ENCODE peak calls at places on chromosome 15, in seven cellular contexts. G is body of pancreas, Y is PC-3, S is HL-60, Q is fibroblast of lung, C is ovary, F is left ventricle myocardium inferior. T is an unnamed sample.

GRCh38 chr15:56232058-56232457 is 11.6 kb downstream of the RFX7 start:
- DNase-seq in G (no peak), Q (no peak), Y (no peak), S (no peak), F (no peak), C (no peak), T (no peak)

GRCh38 chr15:74781673-74782595 is at the start of gene CSK:
- DNase-seq in Q (peak), Y (peak), S (peak), F (peak), C (peak), G (peak), T (no peak)

GRCh38 chr15:52139599-52140462 is 27.3 kb upstream of the BCL2L10 start:
- DNase-seq in G (peak), F (peak), C (peak), Q (peak), Y (peak), S (peak), T (no peak)

GRCh38 chr15:51649659-51650521 is 27.3 kb upstream of the DMXL2 start:
- DNase-seq in Q (peak), G (peak), F (no peak), Y (peak), S (peak), C (no peak), T (peak)

GRCh38 chr15:65386376-65386775 is 8.6 kb upstream of the IGDCC3 start:
- DNase-seq in S (no peak), Y (no peak), C (no peak), F (peak), G (no peak), Q (no peak), T (no peak)

GRCh38 chr15:62895905-62896316 is 146.6 kb upstream of the TPM1 start:
- DNase-seq in Q (peak), C (no peak), Y (peak), F (no peak), G (no peak), S (no peak), T (no peak)

GRCh38 chr15:29571728-29572454 is 250.4 kb downstream of the TJP1 start:
- DNase-seq in C (no peak), F (no peak), S (no peak), Y (peak), G (peak), Q (peak), T (no peak)

GRCh38 chr15:100771745-100772144 is 107.9 kb upstream of the ALDH1A3 start:
- DNase-seq in Q (no peak), S (no peak), G (no peak), C (no peak), Y (no peak), F (no peak), T (no peak)

GRCh38 chr15:36856339-36856973 is 243.9 kb downstream of the MEIS2 start:
- DNase-seq in Y (no peak), S (no peak), G (no peak), Q (no peak), C (no peak), F (no peak), T (no peak)

GRCh38 chr15:40245666-40246065 is 6.8 kb downstream of the PAK6 start:
- DNase-seq in G (no peak), S (no peak), F (no peak), Y (no peak), C (no peak), Q (no peak), T (no peak)

GRCh38 chr15:58267026-58267425 is 128.8 kb downstream of the AQP9 start:
- DNase-seq in C (no peak), F (no peak), Y (peak), G (no peak), S (no peak), Q (no peak), T (no peak)

GRCh38 chr15:82554351-82554750 is 14.1 kb upstream of the RPS17 start:
- DNase-seq in Y (peak), S (no peak), F (no peak), Q (no peak), C (no peak), G (no peak), T (no peak)

GRCh38 chr15:55764398-55764797 is 21.4 kb upstream of the PRTG start:
- DNase-seq in F (no peak), G (no peak), S (no peak), C (no peak), Y (no peak), Q (no peak), T (no peak)

GRCh38 chr15:51737538-51738305 is at the start of gene LYSMD2:
- DNase-seq in C (peak), S (peak), Y (peak), Q (peak), F (peak), G (peak), T (no peak)

GRCh38 chr15:96200357-96200972 is 130.0 kb upstream of the NR2F2 start:
- DNase-seq in G (no peak), Y (no peak), F (no peak), Q (no peak), S (no peak), C (no peak), T (no peak)

GRCh38 chr15:98085003-98085639 is 124.6 kb downstream of the ARRDC4 start:
- DNase-seq in G (peak), C (no peak), F (no peak), Y (peak), S (peak), Q (peak), T (peak)

GRCh38 chr15:33699691-33700447 is 268.4 kb upstream of the CHRM5 start:
- DNase-seq in F (no peak), C (no peak), G (no peak), Y (peak), Q (peak), S (no peak), T (no peak)

DNA sequence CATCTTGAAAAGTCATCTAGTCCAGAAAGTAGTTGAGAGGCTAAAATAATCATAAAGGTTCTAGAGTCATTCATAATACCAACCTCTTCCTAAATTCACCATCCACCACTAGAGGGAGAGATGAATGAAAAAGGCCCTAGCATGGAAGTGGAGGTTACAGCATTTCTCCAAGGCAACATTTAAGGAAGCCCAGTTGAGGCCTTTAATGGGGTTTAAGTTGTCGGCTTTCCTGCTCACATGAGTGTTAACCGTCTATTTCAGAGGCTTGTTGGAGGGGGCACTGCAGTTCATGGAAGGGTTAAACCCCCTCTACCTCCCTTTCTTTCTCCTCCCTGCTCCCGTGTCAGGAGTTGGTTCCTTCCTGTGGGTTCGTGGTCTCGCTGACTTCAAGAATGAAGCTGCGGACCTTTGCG is 3.8 kb upstream of the SLCO3A1 start:
- DNase-seq in F (no peak), Q (peak), G (no peak), C (no peak), Y (peak), S (peak), T (peak)
- TF ChIP-seq CTCF in F (peak), Q (peak), G (no peak), C (peak), Y (peak), S (peak), T (peak)

GRCh38 chr15:92901053-92901761 is 1.1 kb downstream of the CHD2 start:
- DNase-seq in C (no peak), Q (peak), Y (no peak), F (no peak), S (no peak), G (no peak), T (no peak)
- H3K4me3 ChIP-seq in C (peak), Q (peak), Y (peak), F (peak), S (peak), G (peak), T (peak)

DNA sequence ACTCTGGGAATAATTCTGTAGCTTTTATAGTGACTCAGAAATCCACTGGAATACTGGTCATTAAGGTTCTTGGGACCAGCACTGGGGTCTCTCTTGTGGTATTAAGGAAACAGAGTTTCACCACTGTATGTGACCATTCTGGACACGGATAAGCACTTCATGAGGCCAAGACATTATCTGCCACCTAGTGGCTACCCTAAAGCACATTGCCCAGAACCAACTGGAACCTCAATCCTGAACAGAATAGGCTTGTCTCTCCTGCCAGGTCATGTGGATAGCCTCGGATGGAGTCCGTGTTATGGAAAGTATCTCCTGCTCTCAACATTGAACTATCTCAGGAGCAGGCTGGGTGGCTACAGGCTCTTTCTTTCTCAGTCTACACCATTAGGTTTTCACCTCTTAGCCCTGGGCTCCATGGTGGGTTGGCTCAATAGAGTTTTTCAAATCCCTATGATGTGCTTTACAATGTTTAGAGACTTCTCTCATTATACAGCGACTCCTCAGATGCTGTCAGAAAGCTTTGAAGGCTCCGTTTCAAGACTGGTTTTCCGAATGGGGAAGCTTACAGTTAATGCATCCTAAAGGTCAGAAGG is 167.6 kb upstream of the ST8SIA2 start:
- DNase-seq in F (no peak), Y (peak), C (no peak), S (peak), Q (no peak), G (no peak), T (peak)
- TF ChIP-seq CTCF in F (peak), Y (peak), C (no peak), S (peak), Q (peak), G (peak), T (peak)

DNA sequence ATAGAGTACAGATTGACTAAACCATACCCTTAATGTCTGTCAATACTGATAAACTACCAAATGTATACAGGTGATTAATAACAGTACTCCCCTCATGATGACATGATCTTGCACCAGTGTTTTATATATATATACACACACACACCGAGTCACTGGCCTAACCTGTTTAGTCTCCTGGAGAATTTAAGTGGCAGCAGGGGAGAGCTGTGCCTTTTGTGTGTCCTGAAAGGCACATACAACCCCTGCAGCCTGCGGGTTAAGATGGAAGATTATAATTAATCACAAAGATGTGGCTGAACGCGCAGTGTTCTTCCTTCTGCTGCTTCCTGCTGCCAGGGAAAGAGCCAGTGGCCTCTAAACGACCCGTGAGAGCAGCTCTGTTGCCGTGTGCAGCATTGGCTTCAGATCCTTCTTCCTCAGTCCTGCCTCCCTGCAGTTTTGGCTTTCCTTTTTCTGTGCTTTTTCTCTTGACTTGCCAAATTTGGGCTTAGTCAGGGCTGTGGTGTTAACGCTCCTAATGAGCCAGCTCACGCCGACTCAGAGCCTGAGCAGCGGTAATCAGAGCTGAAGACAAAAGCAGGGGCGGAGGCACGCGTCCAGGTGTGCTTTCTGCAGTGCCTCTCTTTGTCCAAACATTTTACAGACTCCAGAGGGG is 42.5 kb upstream of the UBE3A start:
- DNase-seq in S (no peak), C (no peak), Y (peak), Q (no peak), G (no peak), F (no peak), T (no peak)
- H3K4me3 ChIP-seq in S (no peak), C (no peak), Y (peak), Q (no peak), G (no peak), F (no peak), T (no peak)

DNA sequence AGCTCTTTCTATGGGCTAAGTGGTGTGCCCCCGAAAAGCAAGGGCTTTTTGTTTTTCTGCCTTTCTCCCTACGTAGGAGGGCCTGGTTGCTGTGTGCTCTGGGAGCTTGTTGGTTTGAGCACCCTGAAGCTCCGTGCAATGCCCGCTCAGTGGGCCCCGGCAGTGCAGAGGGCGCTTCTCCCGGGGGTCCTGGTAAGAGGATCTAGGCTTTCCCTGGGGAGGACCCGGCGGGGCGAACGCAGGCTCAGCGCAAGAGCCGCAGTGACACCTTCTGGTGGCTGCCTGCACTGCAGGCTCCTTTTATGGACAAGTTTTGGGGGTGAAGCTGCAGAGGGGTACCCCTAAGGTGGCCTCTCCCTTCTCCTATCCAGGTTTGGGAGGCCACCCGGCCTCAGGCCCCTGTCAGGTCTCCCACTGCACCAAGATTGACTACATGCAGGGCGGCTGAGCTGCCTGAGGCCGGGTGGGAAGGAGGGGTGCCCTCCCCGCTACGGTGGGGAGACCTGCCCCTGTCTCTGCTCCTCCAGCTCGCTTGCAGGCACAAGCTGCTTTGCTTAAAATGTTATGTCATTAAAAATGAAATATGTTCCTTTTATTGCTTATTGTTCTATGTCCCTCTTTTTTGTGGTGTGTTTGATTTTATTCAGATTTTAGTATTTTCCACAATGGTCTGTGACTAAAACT is 387.9 kb downstream of the GABRG3 start:
- DNase-seq in S (no peak), G (no peak), Y (peak), C (no peak), Q (peak), F (no peak), T (no peak)
- TF ChIP-seq CTCF in S (peak), G (peak), Y (peak), C (no peak), Q (peak), F (peak), T (peak)

GRCh38 chr15:70763120-70763949 is at the start of gene UACA:
- DNase-seq in C (peak), Q (peak), G (peak), F (peak), S (peak), Y (peak), T (peak)

GRCh38 chr15:70758790-70759462 is 4.4 kb downstream of the UACA start:
- DNase-seq in C (no peak), Q (no peak), Y (no peak), S (no peak), F (no peak), G (no peak), T (no peak)

GRCh38 chr15:70761931-70762468 is 1.4 kb downstream of the UACA start:
- DNase-seq in C (no peak), G (no peak), F (no peak), Y (peak), Q (peak), S (no peak), T (no peak)

GRCh38 chr15:70762469-70763119 is 764 bp downstream of the UACA start:
- DNase-seq in Y (peak), C (peak), F (peak), S (peak), Q (peak), G (peak), T (no peak)

DNA sequence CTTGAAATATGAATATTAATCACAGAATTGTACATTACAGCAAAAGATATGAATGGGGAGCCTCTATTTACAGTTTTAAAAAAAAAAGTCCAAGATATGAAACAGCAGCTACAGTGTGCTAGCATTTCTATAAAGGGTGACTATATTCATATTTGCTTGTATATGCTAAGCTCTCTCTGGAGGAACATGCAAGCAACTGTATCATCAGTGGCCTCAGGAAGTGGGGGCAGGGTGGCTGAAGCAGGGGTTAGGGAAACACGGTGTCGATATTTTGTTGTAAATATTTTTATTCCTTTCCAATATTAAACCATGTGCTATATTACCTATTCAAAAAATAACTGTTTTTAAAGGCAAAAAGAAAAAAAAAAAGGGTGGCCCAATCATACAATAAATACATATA is 2.3 kb downstream of the UACA start:
- DNase-seq in S (no peak), F (no peak), G (no peak), Y (peak), Q (peak), C (no peak), T (no peak)
- H3K4me3 ChIP-seq in S (no peak), F (peak), G (no peak), Y (peak), Q (peak), C (no peak), T (peak)

T was measured in AG09309.